ENCODE peak calls at places on chromosome 10, in eight cellular contexts. N is endothelial cell of umbilical vein, C is tibial artery, Y is psoas muscle, Z is gastrocnemius medialis, R is HCT116, J is pancreas, H is lower lobe of right lung. Q is an unnamed sample.

GRCh38 chr10:29517352-29517923 is 117.3 kb downstream of the SVIL start:
- DNase-seq in C (no peak), J (no peak), R (peak; percentile 16), H (no peak), Z (no peak), Y (no peak), N (peak; percentile 22), Q (no peak)

GRCh38 chr10:970311-971149 is 17.7 kb upstream of the GTPBP4 start:
- DNase-seq in N (peak; percentile 32), R (no peak), Z (no peak), H (no peak), C (no peak), J (peak; percentile 44), Y (peak; percentile 58), Q (no peak)

GRCh38 chr10:35463878-35464277 is 127.6 kb downstream of the CCNY start:
- DNase-seq in Z (no peak), C (no peak), J (no peak), Y (no peak), H (no peak), N (no peak), R (no peak), Q (no peak)

GRCh38 chr10:3108575-3109105 is 41.3 kb downstream of the PFKP start:
- DNase-seq in J (no peak), Z (no peak), R (no peak), N (no peak), H (no peak), C (no peak), Y (no peak), Q (no peak)

GRCh38 chr10:51023611-51024010 is 50.7 kb upstream of the PRKG1 start:
- DNase-seq in R (no peak), J (no peak), N (no peak), H (no peak), Z (no peak), C (no peak), Y (no peak), Q (no peak)

GRCh38 chr10:133359554-133359971 is 1.7 kb upstream of the FUOM start:
- DNase-seq in R (no peak), C (no peak), Z (no peak), J (peak; percentile 51), Y (peak; percentile 28), N (no peak), H (no peak), Q (peak; percentile 15)

GRCh38 chr10:133379152-133379800 is at the start of gene PAOX:
- DNase-seq in H (peak; percentile 81), N (peak; percentile 28), Z (peak; percentile 53), C (peak; percentile 57), Y (peak; percentile 86), R (no peak), J (peak; percentile 71), Q (peak; percentile 55)

GRCh38 chr10:28254290-28254985 is 48.4 kb downstream of the MPP7 start:
- DNase-seq in J (peak; percentile 26), N (peak; percentile 23), Z (no peak), C (peak; percentile 30), Y (no peak), H (no peak), R (peak; percentile 75), Q (peak; percentile 91)

GRCh38 chr10:29669149-29669548 is 34.4 kb upstream of the SVIL start:
- DNase-seq in N (peak; percentile 78), C (peak; percentile 56), H (no peak), J (no peak), Y (no peak), Z (no peak), R (no peak), Q (peak; percentile 36)

GRCh38 chr10:43120948-43121290 is 17.3 kb upstream of the CSGALNACT2 start:
- DNase-seq in R (no peak), Y (peak; percentile 50), Z (no peak), C (peak; percentile 55), N (no peak), H (peak; percentile 66), J (no peak), Q (no peak)

GRCh38 chr10:128609460-128609859 is 483.2 kb upstream of the MKI67 start:
- DNase-seq in N (no peak), Y (no peak), J (no peak), C (no peak), H (no peak), Z (no peak), R (no peak), Q (no peak)

GRCh38 chr10:106278385-106278784 is 886.1 kb downstream of the SORCS1 start:
- DNase-seq in R (no peak), N (no peak), Y (no peak), H (no peak), C (no peak), Z (no peak), J (no peak), Q (no peak)

GRCh38 chr10:97355571-97355975 is 21.0 kb upstream of the FRAT2 start:
- DNase-seq in H (no peak), R (no peak), Y (no peak), J (no peak), N (peak; percentile 80), C (peak; percentile 42), Z (no peak), Q (peak; percentile 10)

GRCh38 chr10:50624866-50625491 is 1.2 kb upstream of the SGMS1 start:
- DNase-seq in J (peak; percentile 76), Y (peak; percentile 85), R (peak; percentile 41), H (peak; percentile 80), N (peak; percentile 76), Z (peak; percentile 48), C (peak; percentile 67), Q (peak; percentile 51)

GRCh38 chr10:116765549-116766162 is 23.3 kb upstream of the HSPA12A start:
- DNase-seq in C (no peak), R (peak; percentile 66), Y (no peak), H (no peak), N (peak; percentile 8), Z (no peak), J (no peak), Q (no peak)

GRCh38 chr10:114635797-114636550 is 22.1 kb downstream of the ABLIM1 start:
- DNase-seq in Z (no peak), N (no peak), J (no peak), Y (no peak), H (no peak), R (no peak), C (no peak), Q (no peak)
- TF ChIP-seq CTCF in Z (no peak), N (no peak), J (no peak), Y (no peak), H (no peak), R (no peak), C (no peak), Q (no peak)

GRCh38 chr10:100482181-100482833 is 19.5 kb downstream of the WNT8B start:
- DNase-seq in N (peak; percentile 78), Z (peak; percentile 39), R (peak; percentile 13), C (peak; percentile 48), Y (peak; percentile 85), H (peak; percentile 84), J (peak; percentile 71), Q (peak; percentile 49)

GRCh38 chr10:100483876-100484666 is 21.3 kb downstream of the WNT8B start:
- DNase-seq in Z (no peak), Y (no peak), H (no peak), N (no peak), R (no peak), C (no peak), J (no peak), Q (no peak)

GRCh38 chr10:100481462-100482081 is 18.8 kb downstream of the WNT8B start:
- DNase-seq in N (peak; percentile 97), R (peak; percentile 89), Y (peak; percentile 86), C (peak; percentile 86), J (peak; percentile 80), Z (peak; percentile 70), H (peak; percentile 84), Q (peak; percentile 90)

GRCh38 chr10:100485336-100485735 is 22.5 kb downstream of the WNT8B start:
- DNase-seq in Y (no peak), H (no peak), R (no peak), J (no peak), Z (no peak), N (peak; percentile 48), C (no peak), Q (no peak)

DNA sequence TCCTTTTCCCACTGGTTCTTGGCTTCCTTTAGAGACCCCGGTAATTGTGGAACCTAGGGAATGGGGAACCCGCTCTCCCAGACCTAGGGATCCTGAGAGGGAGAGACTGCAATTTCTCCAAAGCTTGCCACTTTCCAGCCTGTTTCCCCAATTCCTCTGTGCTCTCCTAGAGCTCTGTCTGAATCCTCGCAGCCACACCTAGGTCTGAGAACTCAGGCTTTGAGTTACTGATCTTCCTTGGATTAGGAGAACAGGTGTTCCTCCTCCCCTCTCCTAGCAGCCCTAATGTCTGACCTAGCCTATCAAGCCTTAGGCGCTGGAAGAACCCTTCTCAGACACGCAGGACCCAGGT is 20.0 kb downstream of the WNT8B start:
- DNase-seq in R (no peak), N (no peak), Y (no peak), H (no peak), Z (no peak), J (no peak), C (no peak), Q (no peak)
- H3K4me3 ChIP-seq in R (no peak overlapping the region), N (no peak overlapping the region), Y (peak overlapping the region; percentile 67), H (peak overlapping the region; percentile 58), Z (peak overlapping the region; percentile 70), J (peak overlapping the region; percentile 48), C (peak overlapping the region; percentile 47), Q (no peak overlapping the region)

GRCh38 chr10:62093863-62094291 is 174.8 kb downstream of the RTKN2 start:
- DNase-seq in Z (no peak), Y (no peak), J (no peak), H (no peak), N (peak; percentile 70), R (no peak), C (no peak), Q (peak; percentile 47)

GRCh38 chr10:62098278-62099121 is 170.1 kb downstream of the RTKN2 start:
- DNase-seq in R (no peak), N (no peak), Y (no peak), C (no peak), H (no peak), Z (no peak), J (no peak), Q (peak; percentile 52)

GRCh38 chr10:62095341-62096071 is 173.1 kb downstream of the RTKN2 start:
- DNase-seq in C (no peak), H (no peak), Z (no peak), N (peak; percentile 86), Y (no peak), J (no peak), R (no peak), Q (peak; percentile 57)

GRCh38 chr10:62099299-62099698 is 169.3 kb downstream of the RTKN2 start:
- DNase-seq in C (no peak), J (no peak), N (no peak), R (no peak), Z (no peak), H (no peak), Y (no peak), Q (no peak)

DNA sequence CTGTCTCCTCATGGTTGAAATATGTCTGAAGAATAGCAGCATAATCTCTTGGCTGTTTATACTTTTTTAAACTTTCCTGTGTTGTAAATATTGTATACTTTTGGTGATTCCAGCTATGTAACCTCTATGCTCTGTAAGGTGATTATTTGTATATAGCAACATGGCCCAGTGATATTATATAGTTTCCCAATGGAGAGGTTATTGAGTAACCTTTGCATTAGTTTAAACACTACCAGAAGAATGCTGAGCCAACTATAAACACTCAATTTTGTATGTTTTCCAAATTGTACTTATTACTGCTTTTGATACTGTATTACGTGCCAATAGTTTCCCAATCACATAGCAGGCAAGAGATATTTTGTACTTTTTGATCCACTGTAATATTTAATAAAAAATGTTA is 172.1 kb downstream of the RTKN2 start:
- DNase-seq in C (no peak), Z (no peak), R (no peak), Y (no peak), N (no peak), H (no peak), J (no peak), Q (no peak)
- H3K36me3 ChIP-seq in C (peaks cover 42% of the 10 kb centered on the region), Z (peaks cover 29% of the 10 kb centered on the region), R (no peaks in the 10 kb centered on the region), Y (no peaks in the 10 kb centered on the region), N (no peaks in the 10 kb centered on the region), H (peaks cover 14% of the 10 kb centered on the region), J (no peaks in the 10 kb centered on the region), Q (peaks cover 2% of the 10 kb centered on the region)

GRCh38 chr10:67629461-67629971 is 66.5 kb downstream of the CTNNA3 start:
- DNase-seq in R (no peak), Z (no peak), J (no peak), N (peak; percentile 71), C (no peak), Y (no peak), H (no peak), Q (no peak)
- TF ChIP-seq CTCF in R (no peak), Z (no peak), J (no peak), N (no peak), C (no peak), Y (no peak), H (no peak), Q (no peak)